ENCODE peak calls at places on chromosome 19, in five cellular contexts. B is A549, J is transverse colon, A is uterus, G is psoas muscle. O is an unnamed sample.

GRCh38 chr19:35882074-35882832 is 13.9 kb downstream of the APLP1 start:
- DNase-seq in A (no peak), J (no peak), G (no peak), B (peak; percentile 91), O (peak; percentile 59)

GRCh38 chr19:23771348-23771747 is 12.7 kb upstream of the ZNF681 start:
- DNase-seq in A (no peak), J (no peak), B (no peak), G (no peak), O (no peak)

GRCh38 chr19:19732579-19733501 is at the start of gene ZNF14:
- DNase-seq in A (peak; percentile 92), G (peak; percentile 90), J (peak; percentile 95), B (peak; percentile 93), O (peak; percentile 94)

GRCh38 chr19:38596057-38596981 is 21.4 kb downstream of the MAP4K1 start:
- DNase-seq in J (peak; percentile 52), B (peak; percentile 90), A (no peak), G (peak; percentile 67), O (peak; percentile 86)

GRCh38 chr19:35484637-35485036 is 5.6 kb downstream of the KRTDAP start:
- DNase-seq in A (no peak), J (no peak), G (no peak), B (no peak), O (no peak)

GRCh38 chr19:51726049-51726448 is 2.3 kb upstream of the HAS1 start:
- DNase-seq in A (peak; percentile 50), J (peak; percentile 17), B (no peak), G (peak; percentile 68), O (no peak)

GRCh38 chr19:42850981-42851717 is 28.4 kb downstream of the PSG1 start:
- DNase-seq in B (peak; percentile 71), A (no peak), J (peak; percentile 15), G (peak; percentile 64), O (no peak)

GRCh38 chr19:35712529-35712909 is 5.3 kb upstream of the KMT2B start:
- DNase-seq in B (no peak), A (no peak), J (no peak), G (no peak), O (no peak)

GRCh38 chr19:33699754-33700407 is 78.1 kb downstream of the CHST8 start:
- DNase-seq in B (no peak), A (no peak), J (no peak), G (no peak), O (no peak)

GRCh38 chr19:37333457-37333856 is 37.4 kb upstream of the ZNF527 start:
- DNase-seq in G (no peak), J (no peak), A (no peak), B (no peak), O (no peak)

GRCh38 chr19:53518716-53519115 is 19.2 kb upstream of the ZNF331 start:
- DNase-seq in A (no peak), B (no peak), J (no peak), G (no peak), O (no peak)

GRCh38 chr19:7652061-7652641 is 15.2 kb downstream of the STXBP2 start:
- DNase-seq in A (peak; percentile 79), G (peak; percentile 83), B (peak; percentile 75), J (peak; percentile 89), O (peak; percentile 95)

GRCh38 chr19:39951686-39952085 is 17.3 kb upstream of the FCGBP start:
- DNase-seq in G (no peak), A (no peak), J (no peak), B (peak; percentile 89), O (no peak)

GRCh38 chr19:35513231-35513974 is at the start of gene DMKN:
- DNase-seq in J (no peak), B (no peak), A (no peak), G (no peak), O (no peak)

GRCh38 chr19:33273065-33273736 is 29.1 kb downstream of the CEBPA start:
- DNase-seq in A (peak; percentile 26), B (no peak), G (no peak), J (no peak), O (peak; percentile 68)

GRCh38 chr19:58261968-58262921 is 16.5 kb upstream of the ZNF8 start:
- DNase-seq in G (no peak), A (no peak), J (no peak), B (no peak), O (no peak)

GRCh38 chr19:5997371-5997770 is 19.4 kb upstream of the RANBP3 start:
- DNase-seq in J (no peak), B (no peak), A (no peak), G (no peak), O (no peak)

GRCh38 chr19:50819636-50820035 is 4.0 kb downstream of the KLK1 start:
- DNase-seq in G (no peak), B (no peak), J (no peak), A (no peak), O (peak; percentile 39)

GRCh38 chr19:16078759-16079707 is 2.7 kb downstream of the TPM4 start:
- DNase-seq in B (no peak), A (peak; percentile 81), J (peak; percentile 77), G (peak; percentile 66), O (no peak)

GRCh38 chr19:1469200-1469935 is 9.6 kb downstream of the C19orf25 start:
- DNase-seq in B (no peak), G (peak; percentile 14), J (no peak), A (no peak), O (peak; percentile 81)

DNA sequence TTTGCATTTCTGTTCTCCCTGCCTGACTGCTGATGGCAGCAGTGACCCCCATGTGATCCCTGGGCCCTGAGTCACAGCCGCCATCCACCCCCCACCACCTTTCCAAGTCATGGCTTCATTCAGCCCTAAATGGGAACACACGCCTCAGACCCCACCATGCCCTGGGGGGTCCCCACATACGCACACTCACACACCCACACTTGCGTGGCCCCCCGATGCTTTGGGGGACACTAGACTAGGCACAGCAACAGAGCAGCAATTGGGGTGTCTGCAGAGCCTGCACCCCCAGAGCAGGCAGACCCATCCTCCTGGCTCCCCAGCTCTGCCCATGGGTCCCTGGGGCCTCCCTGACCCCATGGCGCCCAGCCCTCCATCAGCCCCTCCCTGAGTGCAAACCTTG is 5.5 kb upstream of the ISYNA1 start:
- DNase-seq in G (no peak), J (no peak), A (no peak), B (no peak), O (no peak)
- H3K4me1 ChIP-seq in G (peaks cover 3% of the 10 kb centered on the region), J (peaks cover 11% of the 10 kb centered on the region), A (no peaks in the 10 kb centered on the region), B (peaks cover 27% of the 10 kb centered on the region), O (no peaks in the 10 kb centered on the region)

GRCh38 chr19:49489601-49490167 is 2.3 kb downstream of the RPL13A start:
- DNase-seq in G (no peak), J (no peak), B (no peak), A (no peak), O (no peak)
- TF ChIP-seq CTCF in G (no peak), J (no peak), B (peak; percentile 29), A (no peak), O (no peak)

DNA sequence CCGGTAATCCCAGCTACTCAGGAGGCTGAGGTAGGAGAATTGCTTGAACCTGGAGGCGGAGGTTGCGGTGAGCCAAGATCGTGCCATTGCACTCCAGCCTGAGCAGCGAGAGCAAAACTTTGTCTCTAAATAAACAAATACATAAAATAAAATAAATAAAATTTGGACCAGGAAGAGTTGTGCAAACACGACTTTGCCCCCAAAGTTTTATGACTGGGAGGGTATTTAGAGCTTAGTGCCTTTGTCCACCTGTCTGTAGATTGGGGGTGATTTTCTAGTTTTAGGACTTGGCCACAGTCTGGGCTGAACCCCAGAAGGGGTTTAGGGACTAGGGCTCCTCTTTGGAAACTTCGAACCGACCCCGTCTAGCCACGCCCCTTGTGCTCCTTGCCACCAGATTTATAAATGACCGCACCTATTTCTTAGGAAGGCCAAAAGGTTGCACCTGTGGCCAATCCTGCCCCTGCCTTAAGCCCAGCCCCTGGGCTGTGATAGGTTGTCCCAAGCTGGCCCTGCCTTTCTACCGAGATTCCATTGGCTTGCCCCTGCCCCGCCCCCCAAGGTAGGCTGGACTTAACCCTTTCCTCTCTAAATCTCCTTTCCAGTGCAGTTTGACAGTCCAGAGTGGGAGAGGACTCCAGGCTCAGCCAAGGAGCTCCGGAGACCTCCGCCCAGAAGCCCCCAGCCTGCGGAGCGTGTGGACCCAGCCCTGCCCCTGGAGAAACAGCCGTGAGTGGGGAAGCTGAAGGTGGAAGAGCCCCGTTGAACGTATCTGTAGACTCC is 5.3 kb downstream of the SHD start:
- DNase-seq in G (no peak), J (peak; percentile 90), B (peak; percentile 93), A (no peak), O (no peak)
- H3K4me1 ChIP-seq in G (peaks cover 2% of the 10 kb centered on the region), J (peaks cover 10% of the 10 kb centered on the region), B (peaks cover 2% of the 10 kb centered on the region), A (no peaks in the 10 kb centered on the region), O (peaks cover under 1% of the 10 kb centered on the region)

DNA sequence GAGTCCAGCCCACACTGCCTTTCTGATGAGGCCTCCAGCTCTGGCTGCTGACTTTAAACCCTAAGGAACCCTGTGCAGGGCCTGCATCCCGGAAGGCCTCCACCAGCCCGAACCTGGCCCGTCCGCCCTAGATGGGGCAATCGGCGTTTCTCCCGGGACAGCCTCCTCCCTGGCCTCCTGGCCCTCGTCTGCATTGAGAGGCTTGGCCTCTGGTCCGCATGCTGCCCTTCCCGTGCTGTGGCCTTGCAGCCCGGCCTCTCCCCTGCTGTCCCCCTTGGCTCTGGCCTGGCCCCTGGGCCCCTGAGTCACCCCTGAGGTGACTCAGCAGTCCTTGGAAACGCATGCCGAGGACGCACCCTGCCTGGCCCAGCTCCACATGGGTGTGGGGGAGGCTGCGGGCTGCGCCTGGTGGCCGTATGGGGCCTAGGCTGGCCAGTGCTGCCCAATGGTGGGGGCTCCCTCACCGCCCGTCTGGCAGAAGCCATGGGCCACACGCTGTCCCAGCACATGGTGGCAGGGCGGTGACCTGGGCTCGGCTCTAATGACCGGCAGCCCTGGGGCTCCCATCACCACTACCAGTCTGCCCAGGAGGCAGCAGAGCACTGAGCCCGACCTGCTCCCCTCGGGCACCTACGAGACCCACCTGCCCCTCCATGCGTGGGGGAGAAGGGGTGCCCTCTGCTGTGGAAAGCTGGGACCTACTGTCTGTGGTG is 25.7 kb downstream of the SH3GL1 start:
- DNase-seq in G (peak; percentile 92), A (peak; percentile 84), J (peak; percentile 70), B (peak; percentile 52), O (no peak)
- TF ChIP-seq CTCF in G (no peak), A (no peak), J (no peak), B (peak; percentile 4), O (no peak)

DNA sequence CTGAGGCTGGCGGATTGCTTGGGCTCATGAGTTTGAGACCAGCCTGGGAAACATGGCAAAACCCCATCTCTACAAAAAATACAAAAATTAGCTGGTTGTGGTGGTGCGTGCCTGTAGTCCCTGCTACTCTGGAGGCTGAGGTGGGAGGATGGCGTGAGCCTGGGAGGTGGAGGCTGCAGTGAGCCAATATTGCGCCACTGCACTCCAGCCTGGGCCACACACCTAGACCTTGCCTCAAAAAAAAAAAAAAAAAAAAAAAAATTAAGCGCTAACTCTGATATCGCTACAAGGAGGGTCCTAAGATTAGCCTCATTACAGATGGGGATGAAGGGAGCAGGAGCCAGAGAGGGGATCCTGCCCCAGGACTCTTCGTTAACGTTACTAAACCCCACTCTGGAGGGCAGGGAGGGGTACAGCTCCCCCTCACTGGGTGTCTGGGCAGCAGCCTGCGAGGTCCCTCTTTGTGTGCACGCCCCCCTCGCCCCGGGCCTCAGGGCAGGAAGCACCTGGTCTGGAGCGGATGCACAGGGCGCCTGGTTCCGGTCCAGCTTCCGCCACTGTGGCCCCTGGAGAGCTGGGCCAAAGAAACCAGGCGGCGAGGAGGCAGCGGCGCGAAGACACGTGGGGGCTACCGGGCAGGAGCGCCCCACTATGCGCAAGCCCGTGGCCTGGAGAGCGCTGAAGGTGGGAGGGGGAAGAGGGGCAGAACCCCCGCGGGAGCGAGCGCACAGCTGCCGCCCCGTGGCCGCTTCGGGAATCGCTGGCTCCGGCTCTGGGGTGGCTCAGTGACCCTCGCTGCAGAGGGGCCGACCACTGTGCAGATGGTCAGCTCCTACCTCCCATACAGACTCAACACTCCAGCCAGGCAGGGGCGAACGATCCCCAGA is 1.5 kb upstream of the LYL1 start:
- DNase-seq in A (peak; percentile 51), J (peak; percentile 76), G (peak; percentile 73), B (peak; percentile 31), O (no peak)
- H3K4me1 ChIP-seq in A (no peaks in the 10 kb centered on the region), J (peaks cover 34% of the 10 kb centered on the region), G (no peaks in the 10 kb centered on the region), B (no peaks in the 10 kb centered on the region), O (no peaks in the 10 kb centered on the region)

O was measured in pancreas.